ENCODE peak calls at places on chromosome 18, in six cellular contexts. Q is GDM1; A is NCI-H774; F is GM12865; I is stimulated activated CD4-positive, alpha-beta T cell treated with anti-CD3 and anti-CD28 coated beads, Interleukin-4, amount 100 ng/mL, for 24 hours; H is upper lobe of right lung. T is an unnamed sample.

GRCh38 chr18:40962784-40963183 is 992.2 kb upstream of the PIK3C3 start:
- DNase-seq in I (no peak), Q (no peak), F (no peak), A (no peak), H (no peak), T (no peak)

GRCh38 chr18:21265971-21266673 is 24.1 kb downstream of the GREB1L start:
- DNase-seq in H (no peak), F (no peak), Q (no peak), I (no peak), A (no peak), T (no peak)

GRCh38 chr18:74522635-74523548 is 11.4 kb upstream of the CNDP1 start:
- DNase-seq in I (no peak), Q (no peak), A (peak; percentile 2), H (peak; percentile 57), F (no peak), T (no peak)

GRCh38 chr18:31609886-31610646 is 18.4 kb downstream of the TTR start:
- DNase-seq in H (no peak), I (no peak), Q (no peak), F (no peak), A (no peak), T (no peak)

GRCh38 chr18:26091047-26091630 is 726 bp upstream of the SS18 start:
- DNase-seq in F (peak; percentile 89), H (no peak), I (no peak), Q (peak; percentile 84), A (peak; percentile 64), T (no peak)

GRCh38 chr18:36153203-36153602 is 23.5 kb downstream of the ELP2 start:
- DNase-seq in F (no peak), I (no peak), A (no peak), Q (no peak), H (no peak), T (no peak)

GRCh38 chr18:4444306-4444705 is 10.8 kb downstream of the DLGAP1 start:
- DNase-seq in A (no peak), Q (no peak), I (no peak), H (no peak), F (no peak), T (no peak)

GRCh38 chr18:9535430-9535972 is 60.2 kb downstream of the RALBP1 start:
- DNase-seq in I (no peak), F (no peak), A (no peak), Q (no peak), H (no peak), T (no peak)

GRCh38 chr18:55385770-55386169 is 202.2 kb downstream of the TCF4 start:
- DNase-seq in Q (no peak), F (no peak), A (no peak), I (no peak), H (no peak), T (no peak)

GRCh38 chr18:79792988-79793355 is 4.8 kb upstream of the KCNG2 start:
- DNase-seq in H (peak; percentile 65), Q (no peak), F (no peak), I (no peak), A (no peak), T (no peak)

GRCh38 chr18:48698707-48699106 is 159.9 kb downstream of the CTIF start:
- DNase-seq in Q (peak; percentile 62), H (no peak), A (no peak), I (no peak), F (peak; percentile 61), T (no peak)

GRCh38 chr18:37252854-37253396 is 312.7 kb downstream of the CELF4 start:
- DNase-seq in A (no peak), H (peak; percentile 15), F (peak; percentile 8), Q (no peak), I (no peak), T (no peak)

GRCh38 chr18:60248563-60249330 is 123.8 kb downstream of the MC4R start:
- DNase-seq in A (no peak), H (no peak), I (no peak), F (no peak), Q (no peak), T (no peak)

GRCh38 chr18:48310353-48310752 is 98.8 kb downstream of the ZBTB7C start:
- DNase-seq in H (no peak), I (no peak), Q (no peak), A (no peak), F (no peak), T (no peak)

GRCh38 chr18:48229445-48230052 is 179.6 kb downstream of the ZBTB7C start:
- DNase-seq in A (no peak), Q (no peak), H (no peak), F (no peak), I (no peak), T (no peak)

GRCh38 chr18:57347784-57348183 is 4.6 kb upstream of the ST8SIA3 start:
- DNase-seq in I (no peak), H (no peak), Q (no peak), F (no peak), A (no peak), T (no peak)

GRCh38 chr18:58843662-58844035 is 21.0 kb upstream of the ZNF532 start:
- DNase-seq in I (no peak), A (no peak), H (no peak), F (no peak), Q (no peak), T (no peak)

GRCh38 chr18:6039055-6039454 is 143.7 kb upstream of the TMEM200C start:
- DNase-seq in Q (no peak), I (no peak), H (no peak), F (no peak), A (no peak), T (no peak)

T was measured in T-helper 2 cell treated with Interferon-gamma antibody and Interleukin-4, amounts not matched to agents 5 μg/mL and 100 μg/mL, for 36 hours.